ENCODE peak calls at places on chromosomes 13 and 19, in four cellular contexts. X is psoas muscle, R is transverse colon, E is epithelial cell of esophagus. S is an unnamed sample.

GRCh38 chr19:4379383-4380253 is 20.7 kb downstream of the SH3GL1 start:
- DNase-seq in R (no peak), E (peak), X (peak), S (no peak)

GRCh38 chr19:6135367-6135766 is at the start of gene ACSBG2:
- DNase-seq in E (no peak), R (no peak), X (no peak), S (no peak)

GRCh38 chr13:23642110-23642509 is 71.9 kb downstream of the TNFRSF19 start:
- DNase-seq in E (peak), R (no peak), X (no peak), S (no peak)

GRCh38 chr13:24251525-24251924 is 57.9 kb upstream of the C1QTNF9 start:
- DNase-seq in E (no peak), R (peak), X (no peak), S (no peak)

GRCh38 chr19:34336781-34337271 is 28.2 kb upstream of the GPI start:
- DNase-seq in X (no peak), E (peak), R (no peak), S (peak)

GRCh38 chr13:23504188-23504587 is 66.0 kb upstream of the TNFRSF19 start:
- DNase-seq in E (no peak), X (no peak), R (no peak), S (no peak)

GRCh38 chr19:4322942-4323665 is 15.5 kb downstream of the STAP2 start:
- DNase-seq in R (no peak), E (no peak), X (peak), S (no peak)

GRCh38 chr19:861756-862528 is 2.5 kb downstream of the CFD start:
- DNase-seq in X (no peak), E (peak), R (peak), S (no peak)

GRCh38 chr13:26112843-26113242 is 61.0 kb upstream of the SHISA2 start:
- DNase-seq in X (no peak), E (peak), R (no peak), S (no peak)

GRCh38 chr19:478236-478888 is 17.5 kb upstream of the SHC2 start:
- DNase-seq in X (peak), R (no peak), E (no peak), S (no peak)

GRCh38 chr19:46206176-46206575 is 23.4 kb upstream of the IGFL1 start:
- DNase-seq in E (peak), X (peak), R (no peak), S (no peak)

GRCh38 chr13:48251616-48252081 is 18.6 kb downstream of the ITM2B start:
- DNase-seq in E (no peak), X (no peak), R (no peak), S (no peak)

GRCh38 chr19:45078390-45079062 is 534 bp upstream of the GEMIN7 start:
- DNase-seq in R (no peak), E (no peak), X (no peak), S (no peak)

GRCh38 chr19:8361921-8362793 is 1.8 kb upstream of the ANGPTL4 start:
- DNase-seq in E (peak), X (peak), R (peak), S (peak)

GRCh38 chr19:30523791-30524190 is 151.6 kb downstream of the ZNF536 start:
- DNase-seq in X (no peak), E (no peak), R (no peak), S (no peak)

GRCh38 chr19:41702208-41702651 is 6.2 kb upstream of the CEACAM5 start:
- DNase-seq in R (no peak), E (peak), X (no peak), S (no peak)

GRCh38 chr13:93932901-93933300 is 546.6 kb downstream of the DCT start:
- DNase-seq in X (no peak), R (no peak), E (no peak), S (no peak)

GRCh38 chr13:38086013-38086412 is 216.4 kb upstream of the TRPC4 start:
- DNase-seq in X (no peak), E (no peak), R (no peak), S (no peak)

GRCh38 chr19:18441804-18442788 is 4.2 kb upstream of the ISYNA1 start:
- DNase-seq in E (no peak), R (no peak), X (no peak), S (no peak)

GRCh38 chr13:99174533-99175100 is 26.0 kb upstream of the UBAC2 start:
- DNase-seq in E (no peak), X (no peak), R (no peak), S (no peak)

GRCh38 chr13:99464441-99464949 is 36.8 kb upstream of the TM9SF2 start:
- DNase-seq in X (no peak), R (no peak), E (no peak), S (peak)

GRCh38 chr19:9132422-9132821 is 5.7 kb upstream of the OR7G3 start:
- DNase-seq in R (no peak), E (no peak), X (no peak), S (no peak)

GRCh38 chr19:11963566-11964355 is 1.1 kb upstream of the ZNF763 start:
- DNase-seq in E (peak), R (peak), X (peak), S (no peak)

GRCh38 chr13:21967871-21968270 is 297.0 kb downstream of the FGF9 start:
- DNase-seq in X (no peak), R (no peak), E (no peak), S (no peak)

GRCh38 chr13:48457578-48458242 is 44.8 kb upstream of the LPAR6 start:
- DNase-seq in E (no peak), R (no peak), X (no peak), S (no peak)

GRCh38 chr19:53076984-53077383 is 26.2 kb downstream of the ZNF160 start:
- DNase-seq in E (peak), R (peak), X (peak), S (no peak)

GRCh38 chr13:111344471-111345191 is 24.2 kb downstream of the TEX29 start:
- DNase-seq in X (peak), E (peak), R (no peak), S (peak)

GRCh38 chr19:38388310-38389100 is at the start of gene SPRED3:
- DNase-seq in X (peak), R (no peak), E (peak), S (no peak)

GRCh38 chr19:54316746-54317107 is 3.8 kb upstream of the LILRA5 start:
- DNase-seq in X (no peak), E (no peak), R (no peak), S (no peak)

GRCh38 chr13:29434217-29434940 is 161.1 kb downstream of the SLC7A1 start:
- DNase-seq in X (no peak), R (no peak), E (no peak), S (no peak)

GRCh38 chr13:74290324-74290773 is 156.1 kb upstream of the KLF12 start:
- DNase-seq in X (no peak), R (peak), E (peak), S (no peak)

GRCh38 chr19:54216869-54217268 is 5.9 kb downstream of the LILRB3 start:
- DNase-seq in X (no peak), E (no peak), R (no peak), S (no peak)

GRCh38 chr19:55152017-55152416 is 3.0 kb upstream of the TNNT1 start:
- DNase-seq in E (no peak), X (no peak), R (no peak), S (no peak)

GRCh38 chr19:16068696-16069259 is 7.5 kb upstream of the TPM4 start:
- DNase-seq in R (no peak), X (no peak), E (no peak), S (no peak)

GRCh38 chr19:16066611-16067104 is 9.6 kb upstream of the TPM4 start:
- DNase-seq in E (peak), R (peak), X (no peak), S (peak)

GRCh38 chr19:16064209-16064889 is 11.9 kb upstream of the TPM4 start:
- DNase-seq in E (no peak), R (peak), X (no peak), S (no peak)

GRCh38 chr19:16069813-16070365 is 6.4 kb upstream of the TPM4 start:
- DNase-seq in E (peak), R (peak), X (no peak), S (no peak)

GRCh38 chr19:16067205-16067938 is 8.9 kb upstream of the TPM4 start:
- DNase-seq in R (peak), X (peak), E (peak), S (no peak)
- H3K4me3 ChIP-seq in R (peak), X (peak), E (peak), S (no peak)

GRCh38 chr13:69319659-69320058 is 788.0 kb upstream of the ATXN8OS start:
- DNase-seq in X (no peak), E (peak), R (no peak), S (no peak)

DNA sequence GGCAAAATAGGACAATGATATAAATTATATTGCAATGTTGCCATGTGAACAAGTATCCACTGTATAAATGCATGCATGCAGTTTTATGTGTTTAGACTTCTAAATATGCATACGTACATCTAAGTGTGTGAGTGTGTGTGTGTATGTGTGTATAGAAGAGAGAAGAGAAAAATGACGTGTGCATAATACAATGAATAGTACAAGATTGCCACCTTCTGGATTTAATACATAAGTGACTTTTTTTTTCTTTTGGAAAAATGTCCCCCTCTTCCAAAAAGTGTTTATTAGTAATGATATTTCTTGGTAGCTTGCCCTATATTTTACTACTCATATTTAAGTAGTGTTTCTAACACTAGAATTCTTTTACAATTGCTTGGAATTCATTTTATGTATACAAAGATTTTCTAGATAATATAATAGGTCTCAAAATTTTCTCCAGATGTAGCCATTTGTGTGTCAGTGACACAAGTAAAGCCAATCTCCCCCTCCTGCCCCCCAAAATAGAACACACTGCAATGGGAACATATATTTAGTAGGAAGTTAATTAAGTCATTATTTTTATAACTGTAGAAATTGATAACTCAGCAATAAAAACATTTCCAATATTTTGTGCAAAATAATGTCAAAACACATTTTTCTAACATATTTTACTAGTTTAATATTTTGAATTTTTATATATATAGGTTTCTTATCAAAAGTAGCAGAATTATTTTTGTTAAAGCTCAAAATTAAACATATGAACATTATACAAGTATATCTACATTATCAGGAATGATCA is 783.3 kb upstream of the ATXN8OS start:
- DNase-seq in X (no peak), R (no peak), E (peak), S (no peak)
- TF ChIP-seq CTCF in X (no peak), R (peak), E (peak), S (no peak)

DNA sequence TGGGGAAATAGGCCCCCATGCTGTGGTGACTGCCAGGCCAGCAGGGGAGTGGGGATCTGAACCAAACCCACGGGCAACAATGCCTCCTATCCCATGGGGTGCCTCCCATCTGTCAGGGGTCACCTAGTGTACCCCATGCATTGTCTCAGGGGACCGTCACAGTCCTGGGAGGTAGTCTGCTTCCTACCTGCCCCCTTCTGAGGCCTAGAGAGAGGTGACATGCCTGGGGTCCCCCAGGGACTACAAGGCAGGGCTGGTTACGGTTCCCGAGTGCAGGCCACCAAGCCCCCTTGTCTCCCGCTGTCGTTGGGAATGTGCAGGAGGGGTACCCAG is 11.1 kb downstream of the NDUFB7 start:
- DNase-seq in E (no peak), X (no peak), R (no peak), S (no peak)
- H3K4me3 ChIP-seq in E (no peak), X (peak), R (no peak), S (no peak)

GRCh38 chr13:31947105-31947504 is 84.5 kb upstream of the FRY start:
- DNase-seq in E (no peak), X (no peak), R (no peak), S (no peak)
- TF ChIP-seq CTCF in E (no peak), X (no peak), R (no peak), S (no peak)

DNA sequence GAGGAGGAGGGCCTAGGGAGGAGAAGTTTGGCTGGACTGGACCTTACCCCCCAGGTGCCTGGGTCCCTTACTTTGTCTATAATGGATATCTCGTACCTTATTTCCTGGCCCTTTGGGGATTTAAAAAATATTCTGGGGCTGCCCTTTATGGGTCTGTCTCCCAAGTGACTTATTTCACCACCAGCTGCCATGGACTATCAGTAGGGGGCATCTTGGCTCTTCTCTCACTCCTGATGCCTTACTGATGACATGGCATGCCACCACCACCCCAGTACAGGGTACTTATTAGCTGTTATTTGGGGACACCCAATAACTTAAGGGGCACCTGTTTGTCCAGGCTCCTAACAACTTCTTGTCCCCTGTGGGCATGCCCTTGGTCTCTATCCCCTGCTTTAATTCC is 38.0 kb downstream of the NFIX start:
- DNase-seq in X (no peak), E (no peak), R (no peak), S (no peak)
- H3K4me3 ChIP-seq in X (no peak), E (no peak), R (no peak), S (no peak)

GRCh38 chr19:2170219-2170618 is 6.5 kb downstream of the DOT1L start:
- DNase-seq in R (no peak), X (no peak), E (no peak), S (no peak)

GRCh38 chr19:2173388-2173787 is 9.7 kb downstream of the DOT1L start:
- DNase-seq in R (no peak), X (no peak), E (no peak), S (no peak)

GRCh38 chr19:2173841-2174577 is 10.3 kb downstream of the DOT1L start:
- DNase-seq in E (no peak), X (no peak), R (no peak), S (no peak)

GRCh38 chr19:2170987-2171348 is 7.2 kb downstream of the DOT1L start:
- DNase-seq in E (no peak), X (no peak), R (no peak), S (no peak)

GRCh38 chr19:2171349-2172145 is 7.8 kb downstream of the DOT1L start:
- DNase-seq in X (peak), R (peak), E (no peak), S (no peak)
- TF ChIP-seq CTCF in X (no peak), R (no peak), E (no peak), S (no peak)

GRCh38 chr13:39600766-39601165 is 2.2 kb downstream of the LHFPL6 start:
- DNase-seq in E (no peak), R (no peak), X (peak), S (no peak)
- H3K4me3 ChIP-seq in E (no peak), R (no peak), X (peak), S (no peak)

GRCh38 chr19:10517361-10517759 is at the start of gene S1PR5:
- DNase-seq in X (no peak), R (no peak), E (peak), S (no peak)

GRCh38 chr19:10516064-10516385 is 1.2 kb downstream of the S1PR5 start:
- DNase-seq in R (no peak), E (no peak), X (no peak), S (no peak)

GRCh38 chr19:10516671-10517286 is 468 bp downstream of the S1PR5 start:
- DNase-seq in E (peak), R (no peak), X (no peak), S (no peak)

GRCh38 chr19:10513223-10513622 is 4.0 kb downstream of the S1PR5 start:
- DNase-seq in R (no peak), E (no peak), X (no peak), S (no peak)

DNA sequence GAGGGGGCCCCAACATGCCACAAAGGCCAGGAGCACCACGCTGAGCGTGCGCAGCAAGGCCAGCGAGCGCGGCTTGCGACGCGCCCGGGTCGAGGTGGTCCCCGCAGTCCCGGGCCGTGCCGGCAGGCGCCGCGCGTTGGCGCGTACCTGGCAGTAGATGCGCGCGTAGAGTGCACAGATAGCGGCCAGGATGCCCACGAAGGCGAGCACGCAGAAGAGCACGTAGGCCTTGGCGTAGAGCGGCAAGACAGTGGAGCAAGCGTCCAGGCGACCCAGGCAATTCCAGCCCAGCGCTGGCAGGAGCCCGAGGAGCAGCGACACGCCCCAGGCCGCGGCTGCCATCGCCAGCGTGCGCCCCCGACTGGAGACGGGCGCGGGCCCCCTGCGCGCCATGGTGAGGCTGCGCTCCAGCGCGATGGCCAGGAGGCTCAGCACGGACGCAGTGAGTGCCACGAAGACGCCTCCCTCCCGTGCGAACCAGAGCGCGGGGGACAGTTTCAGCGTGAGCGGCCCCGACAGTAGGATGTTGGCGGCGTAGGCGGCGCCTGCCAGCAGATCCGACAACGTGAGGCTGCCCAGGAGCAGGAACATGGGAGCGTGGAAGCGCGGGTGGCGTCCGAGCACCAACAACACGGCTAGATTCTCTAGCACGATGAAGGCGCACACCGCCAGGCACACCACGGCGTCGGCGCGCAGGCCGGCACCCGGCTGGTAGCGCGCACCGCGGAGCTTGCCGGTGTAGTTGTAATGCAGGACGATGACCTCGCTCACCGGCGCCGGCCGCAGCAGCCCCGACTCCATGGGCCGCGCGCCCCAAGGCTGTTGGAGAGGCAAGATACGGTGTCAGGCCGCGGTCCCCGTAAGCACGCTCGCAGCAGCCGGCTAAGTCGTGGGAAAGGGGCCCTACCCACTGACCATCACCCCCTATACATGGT is 2.8 kb downstream of the S1PR5 start:
- DNase-seq in X (no peak), E (no peak), R (no peak), S (no peak)
- TF ChIP-seq CTCF in X (no peak), E (no peak), R (no peak), S (no peak)

S was measured in HFF-Myc.